ENCODE peak calls at places on chromosomes 5 and 9, in six cellular contexts. O, T, H, A, B and Y are unnamed samples.

GRCh38 chr5:113489299-113489698 is 1.0 kb upstream of the MCC start:
- DNase-seq in B (no peak), O (peak; percentile 97), T (no peak), H (peak; percentile 95), A (peak; percentile 97), Y (no peak)

GRCh38 chr9:116669296-116669695 is 17.8 kb upstream of the TRIM32 start:
- DNase-seq in B (no peak), T (no peak), H (no peak), A (no peak), O (no peak), Y (no peak)

GRCh38 chr5:63211413-63212132 is 633.0 kb downstream of the LRRC70 start:
- DNase-seq in A (no peak), B (no peak), T (no peak), H (no peak), O (no peak), Y (no peak)

GRCh38 chr5:135085133-135085935 is 51.3 kb upstream of the PITX1 start:
- DNase-seq in A (no peak), B (no peak), O (no peak), H (no peak), T (no peak), Y (no peak)

GRCh38 chr9:98502976-98503325 is 205.8 kb downstream of the GABBR2 start:
- DNase-seq in H (no peak), T (no peak), A (no peak), B (no peak), O (no peak), Y (no peak)

GRCh38 chr9:96874201-96874785 is 20.0 kb upstream of the ZNF782 start:
- DNase-seq in B (no peak), A (no peak), T (no peak), H (no peak), O (no peak), Y (no peak)

GRCh38 chr9:111866976-111867375 is 29.6 kb upstream of the UGCG start:
- DNase-seq in A (peak; percentile 68), T (no peak), O (no peak), B (no peak), H (peak; percentile 30), Y (no peak)

GRCh38 chr5:75023368-75024159 is 28.8 kb downstream of the GCNT4 start:
- DNase-seq in O (no peak), A (no peak), T (no peak), H (no peak), B (no peak), Y (no peak)

GRCh38 chr5:172903790-172904189 is 55.4 kb upstream of the RPL26L1 start:
- DNase-seq in B (no peak), O (peak; percentile 87), A (peak; percentile 94), H (peak; percentile 74), T (no peak), Y (no peak)

GRCh38 chr9:122186777-122187176 is 27.1 kb downstream of the MORN5 start:
- DNase-seq in A (no peak), B (no peak), T (no peak), O (no peak), H (no peak), Y (no peak)

GRCh38 chr9:18071651-18072060 is 402.3 kb upstream of the ADAMTSL1 start:
- DNase-seq in T (no peak), H (no peak), B (no peak), O (no peak), A (no peak), Y (no peak)

GRCh38 chr9:93818237-93818636 is 136.9 kb downstream of the BARX1 start:
- DNase-seq in H (no peak), T (no peak), B (no peak), O (no peak), A (no peak), Y (no peak)

GRCh38 chr5:28281381-28281780 is 1243.0 kb upstream of the CDH9 start:
- DNase-seq in A (no peak), T (no peak), H (no peak), B (no peak), O (no peak), Y (no peak)

GRCh38 chr5:77448831-77449230 is 43.3 kb downstream of the WDR41 start:
- DNase-seq in T (no peak), O (no peak), B (no peak), A (no peak), H (no peak), Y (no peak)

GRCh38 chr5:131068893-131069643 is 96.0 kb downstream of the HINT1 start:
- DNase-seq in H (no peak), A (no peak), O (no peak), B (no peak), T (no peak), Y (no peak)

GRCh38 chr5:76468625-76469410 is 65.7 kb downstream of the IQGAP2 start:
- DNase-seq in H (no peak), O (no peak), T (no peak), A (no peak), B (no peak), Y (no peak)

GRCh38 chr9:31612336-31613030 is 772.0 kb upstream of the ACO1 start:
- DNase-seq in A (no peak), H (no peak), B (no peak), T (no peak), O (no peak), Y (no peak)